ENCODE peak calls at places on chromosomes 6 and 20, in seven cellular contexts. E is fibroblast of lung, N is tibial nerve, M is IMR-90, L is aorta, P is kidney epithelial cell, D is AG04450. A is an unnamed sample.

GRCh38 chr6:109348246-109348645 is 34.0 kb downstream of the CD164 start:
- DNase-seq in D (no peak), M (no peak), N (no peak), P (no peak), L (no peak), E (no peak), A (no peak)

GRCh38 chr6:101080597-101080996 is 199.5 kb upstream of the ASCC3 start:
- DNase-seq in M (peak; percentile 33), D (no peak), P (no peak), E (peak; percentile 45), N (no peak), L (no peak), A (no peak)

GRCh38 chr6:89952696-89953095 is 58.4 kb downstream of the GJA10 start:
- DNase-seq in M (peak; percentile 75), E (peak; percentile 92), N (no peak), L (no peak), D (peak; percentile 24), P (peak; percentile 86), A (peak; percentile 70)

GRCh38 chr6:145623231-145623630 is 112.1 kb downstream of the EPM2A start:
- DNase-seq in M (no peak), N (no peak), E (no peak), P (no peak), L (no peak), D (no peak), A (no peak)

GRCh38 chr20:21364413-21364812 is 32.9 kb downstream of the NKX2-4 start:
- DNase-seq in L (no peak), P (no peak), D (no peak), M (no peak), N (no peak), E (no peak), A (no peak)

GRCh38 chr20:37308098-37309050 is 18.9 kb downstream of the MANBAL start:
- DNase-seq in P (no peak), L (no peak), M (no peak), N (no peak), E (no peak), D (no peak), A (no peak)

GRCh38 chr6:32954983-32955802 is 2.3 kb upstream of the HLA-DMA start:
- DNase-seq in P (no peak), E (no peak), D (no peak), M (peak; percentile 13), L (no peak), N (no peak), A (no peak)

GRCh38 chr6:43187821-43188220 is 5.8 kb downstream of the CUL9 start:
- DNase-seq in L (peak; percentile 22), N (no peak), M (no peak), P (no peak), D (no peak), E (no peak), A (no peak)

GRCh38 chr6:55913213-55914195 is 38.1 kb upstream of the BMP5 start:
- DNase-seq in N (no peak), M (peak; percentile 17), L (no peak), D (no peak), E (peak; percentile 34), P (no peak), A (no peak)

GRCh38 chr6:6074190-6074589 is 67.5 kb upstream of the NRN1 start:
- DNase-seq in E (no peak), P (no peak), M (no peak), L (no peak), D (no peak), N (no peak), A (no peak)
- H3K4me3 ChIP-seq in E (no peak overlapping the region), P (no peak overlapping the region), M (no peak overlapping the region), L (no peak overlapping the region), D (no peak overlapping the region), N (no peak overlapping the region), A (no peak overlapping the region)

GRCh38 chr6:103367212-103367611 is 1492.5 kb downstream of the HACE1 start:
- DNase-seq in P (no peak), N (no peak), D (no peak), L (no peak), E (no peak), M (no peak), A (no peak)
- H3K4me3 ChIP-seq in P (no peak overlapping the region), N (no peak overlapping the region), D (no peak overlapping the region), L (no peak overlapping the region), E (no peak overlapping the region), M (no peak overlapping the region), A (no peak overlapping the region)

DNA sequence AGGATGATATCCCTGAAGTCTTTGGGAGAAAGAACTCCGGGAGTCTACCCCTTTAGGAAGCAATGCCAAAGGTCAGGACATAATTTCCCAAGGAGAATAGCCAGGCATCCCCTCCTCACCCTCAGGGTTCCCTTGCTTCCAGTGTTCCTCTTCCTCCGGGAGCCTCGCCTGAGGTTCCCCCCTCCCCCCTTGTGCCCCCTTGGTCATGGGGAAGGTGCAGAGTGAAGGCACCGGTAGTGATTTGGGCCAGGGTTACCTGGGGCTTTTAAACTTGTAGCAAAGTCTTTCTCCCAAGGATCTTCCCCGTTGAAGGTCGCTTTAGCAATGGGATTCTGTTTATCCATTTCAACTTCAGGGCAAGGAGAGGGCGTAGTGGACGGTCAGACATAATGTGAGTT is 1.2 kb downstream of the ISM1 start:
- DNase-seq in L (no peak), E (no peak), M (no peak), N (no peak), P (no peak), D (no peak), A (no peak)
- H3K4me3 ChIP-seq in L (peak overlapping the region; percentile 97), E (no peak overlapping the region), M (no peak overlapping the region), N (peak overlapping the region; percentile 68), P (peak overlapping the region; percentile 33), D (no peak overlapping the region), A (no peak overlapping the region)

GRCh38 chr20:52105573-52106422 is 85.8 kb downstream of the ZFP64 start:
- DNase-seq in E (peak; percentile 57), P (no peak), D (no peak), L (no peak), N (no peak), M (peak; percentile 23), A (no peak)

GRCh38 chr20:52103469-52103910 is 88.1 kb downstream of the ZFP64 start:
- DNase-seq in E (peak; percentile 56), P (no peak), D (no peak), M (peak; percentile 20), L (no peak), N (no peak), A (no peak)

GRCh38 chr20:52103911-52104545 is 87.6 kb downstream of the ZFP64 start:
- DNase-seq in E (peak; percentile 42), P (no peak), M (peak; percentile 14), D (no peak), L (no peak), N (no peak), A (no peak)

GRCh38 chr20:52105045-52105572 is 86.5 kb downstream of the ZFP64 start:
- DNase-seq in P (no peak), E (peak; percentile 54), D (no peak), N (no peak), L (no peak), M (peak; percentile 26), A (no peak)

DNA sequence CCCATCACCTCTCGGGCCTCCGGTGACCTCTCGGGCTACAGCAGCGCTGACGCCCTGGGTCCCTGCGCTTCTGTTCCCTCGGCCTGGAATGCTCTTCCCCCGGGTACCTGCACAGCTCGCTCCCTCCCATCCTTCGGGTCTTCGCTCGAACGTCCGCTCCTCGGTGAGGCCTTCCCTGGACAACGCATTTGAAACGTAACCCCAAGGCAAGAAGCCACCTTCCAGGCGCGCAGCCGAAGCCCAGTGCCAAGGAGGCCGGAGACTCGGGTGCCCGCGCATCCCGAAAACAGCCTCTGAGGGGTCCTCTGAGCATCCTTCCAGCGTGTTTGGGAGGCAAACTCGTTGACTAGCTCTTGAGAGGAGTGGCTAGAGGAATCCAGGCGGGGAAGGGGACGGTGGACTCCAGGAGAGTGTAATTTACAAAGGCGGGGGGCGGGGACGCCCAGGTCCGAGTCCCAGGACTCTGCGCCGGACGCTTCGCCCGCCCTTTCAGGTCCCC is 87.0 kb downstream of the ZFP64 start:
- DNase-seq in D (no peak), L (no peak), M (peak; percentile 8), N (no peak), E (peak; percentile 47), P (no peak), A (no peak)
- H3K4me3 ChIP-seq in D (peak overlapping the region; percentile 77), L (peak overlapping the region; percentile 11), M (peak overlapping the region; percentile 45), N (peak overlapping the region; percentile 48), E (peak overlapping the region; percentile 76), P (peak overlapping the region; percentile 69), A (peak overlapping the region; percentile 60)

A was measured in skeletal muscle cell.